ENCODE peak calls at places on chromosomes 4 and X, in eight cellular contexts. Z is upper lobe of right lung, L is LoVo, Y is breast epithelium, V is tibial nerve, N is WERI-Rb-1, X is skeletal muscle cell, K is hypothalamus. U is an unnamed sample.

GRCh38 chr4:62495039-62495438 is 1294.9 kb downstream of the ADGRL3 start:
- DNase-seq in Z (no peak), L (no peak), Y (no peak), X (no peak), N (no peak), K (no peak), V (no peak), U (no peak)

GRCh38 chr4:1449833-1450741 is 43.8 kb upstream of the NKX1-1 start:
- DNase-seq in L (no peak), Z (no peak), N (no peak), X (no peak), V (no peak), K (no peak), Y (no peak), U (no peak)

GRCh38 chrX:54029543-54030143 is 14.6 kb downstream of the PHF8 start:
- DNase-seq in K (no peak), X (no peak), L (no peak), Y (peak), Z (peak), V (no peak), N (no peak), U (no peak)

GRCh38 chrX:66000628-66001275 is 39.1 kb downstream of the VSIG4 start:
- DNase-seq in Z (no peak), L (no peak), K (no peak), X (no peak), N (no peak), V (no peak), Y (no peak), U (no peak)

GRCh38 chrX:141904262-141904661 is 568 bp downstream of the MAGEC1 start:
- DNase-seq in L (no peak), V (no peak), X (no peak), Z (no peak), Y (no peak), N (no peak), K (no peak), U (no peak)

GRCh38 chrX:151538190-151539122 is 25.0 kb upstream of the PASD1 start:
- DNase-seq in L (no peak), X (no peak), Z (no peak), V (no peak), Y (no peak), K (no peak), N (no peak), U (no peak)

GRCh38 chrX:112646651-112647050 is 33.1 kb downstream of the LHFPL1 start:
- DNase-seq in Z (no peak), X (no peak), K (no peak), V (no peak), N (no peak), Y (no peak), L (no peak), U (no peak)

GRCh38 chrX:5746231-5746630 is 482.4 kb downstream of the NLGN4X start:
- DNase-seq in L (no peak), V (no peak), Z (no peak), Y (no peak), K (no peak), X (no peak), N (no peak), U (no peak)

GRCh38 chr4:149486861-149487260 is 328.8 kb downstream of the IQCM start:
- DNase-seq in L (no peak), N (no peak), X (no peak), Z (no peak), V (no peak), Y (no peak), K (no peak), U (no peak)

GRCh38 chrX:102599950-102600579 is 750 bp downstream of the ARMCX5 start:
- DNase-seq in X (no peak), L (no peak), K (no peak), Z (no peak), Y (no peak), V (no peak), N (no peak), U (no peak)

GRCh38 chr4:142846105-142846728 is at the start of gene INPP4B:
- DNase-seq in X (peak), Z (peak), L (peak), K (peak), Y (no peak), N (peak), V (peak), U (peak)

GRCh38 chr4:13415068-13415785 is 68.9 kb downstream of the RAB28 start:
- DNase-seq in N (no peak), Y (no peak), V (no peak), Z (peak), X (no peak), K (no peak), L (no peak), U (no peak)

GRCh38 chr4:118175506-118175905 is 141.2 kb downstream of the NDST3 start:
- DNase-seq in V (no peak), N (no peak), Z (no peak), K (no peak), Y (no peak), L (no peak), X (no peak), U (no peak)

GRCh38 chr4:123699823-123700822 is 303.5 kb downstream of the SPRY1 start:
- DNase-seq in Z (no peak), Y (peak), L (peak), X (peak), K (no peak), N (no peak), V (no peak), U (no peak)

GRCh38 chr4:68905598-68906237 is 45.9 kb downstream of the UGT2A3 start:
- DNase-seq in X (no peak), V (no peak), Y (no peak), N (no peak), Z (no peak), K (no peak), L (peak), U (peak)

GRCh38 chrX:46341767-46342322 is 203.4 kb downstream of the ZNF674 start:
- DNase-seq in Y (no peak), V (no peak), N (no peak), X (no peak), Z (no peak), L (no peak), K (no peak), U (no peak)

GRCh38 chr4:176885224-176885623 is 92.5 kb upstream of the VEGFC start:
- DNase-seq in Z (no peak), X (no peak), N (no peak), L (no peak), V (no peak), K (no peak), Y (no peak), U (no peak)

GRCh38 chr4:89324671-89325070 is 17.1 kb upstream of the GPRIN3 start:
- DNase-seq in Z (no peak), X (peak), L (no peak), Y (no peak), K (no peak), N (no peak), V (no peak), U (no peak)

GRCh38 chr4:151540728-151541437 is 131.9 kb downstream of the FHIP1A start:
- DNase-seq in L (peak), V (no peak), N (no peak), Z (no peak), Y (peak), K (no peak), X (peak), U (peak)

U was measured in PC-9.